ENCODE peak calls at places on chromosomes 4 and X, in four cellular contexts. V is ovary, N is left ventricle myocardium inferior, P is mesendoderm. K is an unnamed sample. For H3K36me3 and H3K4me1, the result is how much of the 10 kb centered on the place peaks cover.

GRCh38 chrX:19670854-19671620 is 155.7 kb upstream of the MAP3K15 start:
- DNase-seq in V (peak), N (peak), P (peak), K (peak)

GRCh38 chr4:28179126-28179525 is 1318.5 kb downstream of the STIM2 start:
- DNase-seq in V (no peak), N (no peak), P (no peak), K (no peak)

GRCh38 chr4:119209586-119209985 is 2.9 kb upstream of the USP53 start:
- DNase-seq in V (no peak), N (no peak), P (no peak), K (no peak)

GRCh38 chr4:104394409-104394813 is 100.3 kb downstream of the CXXC4 start:
- DNase-seq in V (no peak), N (peak), P (peak), K (no peak)

GRCh38 chr4:133151301-133151680 is 2.2 kb downstream of the PCDH10 start:
- DNase-seq in V (no peak), N (no peak), P (peak), K (peak)

GRCh38 chrX:2647627-2648026 is 43.5 kb upstream of the CD99 start:
- DNase-seq in V (no peak), N (no peak), P (no peak), K (no peak)

GRCh38 chrX:52270453-52271116 is 85.9 kb downstream of the MAGED4 start:
- DNase-seq in V (no peak), N (no peak), P (no peak), K (no peak)

GRCh38 chr4:81466841-81467671 is 4.7 kb downstream of the RASGEF1B start:
- DNase-seq in V (peak), N (no peak), P (peak), K (no peak)

GRCh38 chr4:150363721-150364688 is 217.9 kb upstream of the MAB21L2 start:
- DNase-seq in V (no peak), N (no peak), P (no peak), K (no peak)

GRCh38 chrX:66638591-66639500 is at the start of gene EDA2R:
- DNase-seq in V (peak), N (no peak), P (peak), K (no peak)

GRCh38 chrX:68895339-68896250 is 66.8 kb downstream of the EFNB1 start:
- DNase-seq in V (peak), N (no peak), P (peak), K (peak)

GRCh38 chr4:83282049-83282535 is 2.5 kb downstream of the COQ2 start:
- DNase-seq in V (peak), N (no peak), P (peak), K (no peak)

GRCh38 chrX:11135483-11136185 is 24.5 kb downstream of the HCCS start:
- DNase-seq in V (no peak), N (no peak), P (no peak), K (no peak)

GRCh38 chrX:132181364-132181763 is 37.9 kb downstream of the RAP2C start:
- DNase-seq in V (no peak), N (peak), P (no peak), K (no peak)

GRCh38 chr4:8209176-8209874 is 10.2 kb downstream of the SH3TC1 start:
- DNase-seq in V (no peak), N (no peak), P (no peak), K (no peak)

GRCh38 chr4:10611673-10612072 is 72.9 kb downstream of the CLNK start:
- DNase-seq in V (no peak), N (no peak), P (peak), K (no peak)

GRCh38 chr4:165905405-165906027 is 32.5 kb downstream of the TLL1 start:
- DNase-seq in V (no peak), N (no peak), P (peak), K (no peak)

GRCh38 chrX:118272237-118272636 is 73.7 kb upstream of the WDR44 start:
- DNase-seq in V (no peak), N (no peak), P (no peak), K (no peak)

GRCh38 chr4:10183462-10183861 is 66.9 kb upstream of the WDR1 start:
- DNase-seq in V (no peak), N (no peak), P (no peak), K (no peak)

GRCh38 chrX:39981946-39982345 is 115.8 kb downstream of the BCOR start:
- DNase-seq in V (no peak), N (no peak), P (no peak), K (no peak)

GRCh38 chr4:183455431-183456145 is 11.2 kb downstream of the CDKN2AIP start:
- DNase-seq in V (no peak), N (no peak), P (no peak), K (no peak)

GRCh38 chr4:3830774-3831528 is 64.8 kb downstream of the ADRA2C start:
- DNase-seq in V (no peak), N (no peak), P (no peak), K (no peak)

GRCh38 chr4:96913437-96914075 is 1073.7 kb downstream of the PDHA2 start:
- DNase-seq in V (no peak), N (no peak), P (peak), K (no peak)

GRCh38 chr4:128663325-128663724 is 146.2 kb upstream of the JADE1 start:
- DNase-seq in V (no peak), N (no peak), P (no peak), K (no peak)

GRCh38 chr4:186554485-186554884 is 882 bp downstream of the MTNR1A start:
- DNase-seq in V (no peak), N (no peak), P (peak), K (no peak)

GRCh38 chrX:53239474-53239873 is 14.5 kb upstream of the KDM5C start:
- DNase-seq in V (no peak), N (no peak), P (peak), K (no peak)

GRCh38 chr4:110364911-110365520 is 110.9 kb upstream of the ENPEP start:
- DNase-seq in V (no peak), N (no peak), P (no peak), K (no peak)

GRCh38 chrX:68832101-68832416 is 3.2 kb downstream of the EFNB1 start:
- DNase-seq in V (peak), N (peak), P (peak), K (peak)

GRCh38 chrX:68732906-68733493 is 85.5 kb downstream of the STARD8 start:
- DNase-seq in V (peak), N (peak), P (peak), K (peak)

GRCh38 chrX:22748093-22748999 is 251.4 kb upstream of the DDX53 start:
- DNase-seq in V (peak), N (no peak), P (peak), K (no peak)
- H3K36me3 ChIP-seq in V (under half), N (under half), P (under half), K (under half)

GRCh38 chr4:67608047-67608446 is 49.5 kb downstream of the STAP1 start:
- DNase-seq in V (no peak), N (no peak), P (no peak), K (no peak)

GRCh38 chr4:67604029-67604381 is 45.5 kb downstream of the STAP1 start:
- DNase-seq in V (no peak), N (no peak), P (no peak), K (no peak)

GRCh38 chr4:67603310-67604028 is 44.9 kb downstream of the STAP1 start:
- DNase-seq in V (no peak), N (no peak), P (peak), K (no peak)
- H3K4me1 ChIP-seq in V (under half), N (under half), P (under half), K (under half)

DNA sequence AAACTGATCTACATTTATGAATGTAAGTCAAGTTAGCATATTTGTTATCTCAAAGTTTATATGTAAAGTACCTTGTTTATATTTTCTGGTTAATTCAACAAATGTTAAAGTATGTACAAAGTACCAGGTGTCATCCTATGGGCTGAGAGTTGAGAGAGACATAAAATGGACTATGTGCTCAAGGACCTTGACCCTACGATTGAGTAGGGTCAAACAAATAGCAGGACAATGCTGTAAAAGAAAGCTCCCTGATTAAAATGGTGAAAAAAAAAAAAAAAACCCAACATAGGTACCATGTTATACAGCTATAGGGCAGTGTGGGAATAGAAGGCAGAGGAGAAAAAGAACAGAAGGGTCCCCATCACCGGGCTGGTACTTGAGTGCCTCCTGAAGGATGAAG is 123.4 kb downstream of the CDS1 start:
- DNase-seq in V (no peak), N (no peak), P (no peak), K (no peak)
- H3K36me3 ChIP-seq in V (under half), N (half or more), P (under half), K (under half)

GRCh38 chr4:2812600-2812932 is 19.7 kb downstream of the SH3BP2 start:
- DNase-seq in V (no peak), N (no peak), P (no peak), K (no peak)
- H3K4me1 ChIP-seq in V (under half), N (half or more), P (under half), K (under half)

DNA sequence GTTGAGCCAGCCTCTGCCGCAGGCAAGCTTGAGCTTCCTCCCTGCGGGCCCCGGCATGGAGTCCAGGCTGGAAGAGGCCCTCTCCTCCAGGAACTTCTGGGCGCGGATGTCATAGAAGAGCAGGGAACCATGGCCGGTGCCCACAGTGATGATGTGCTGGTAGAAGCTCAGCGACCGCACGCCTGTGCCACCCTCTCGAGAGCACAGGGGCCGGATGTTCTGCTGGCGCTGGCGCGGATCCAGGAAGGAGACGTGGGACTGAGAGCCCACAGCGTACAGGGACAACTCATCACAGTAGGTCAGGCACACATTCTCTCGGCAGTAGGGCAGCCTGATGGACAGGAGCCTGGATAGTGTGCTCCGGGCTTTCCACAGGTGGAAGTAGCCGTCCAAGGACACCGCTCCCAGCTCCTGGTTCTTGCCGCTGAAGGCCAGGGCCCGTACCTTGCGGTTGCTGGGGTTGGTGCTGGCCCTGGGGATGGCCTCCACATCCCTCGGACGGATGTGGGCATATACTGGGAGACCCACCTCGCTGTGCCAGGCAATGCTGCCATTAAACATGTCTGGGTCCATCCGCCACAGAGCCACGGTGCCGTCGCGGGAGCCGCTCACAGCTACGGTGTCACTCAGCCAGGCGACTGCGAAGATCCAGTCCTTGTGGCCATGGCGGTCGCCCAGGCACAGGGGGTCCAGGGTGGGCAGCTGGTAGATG is 1.2 kb downstream of the DCAF12L2 start:
- DNase-seq in V (no peak), N (no peak), P (no peak), K (no peak)
- H3K36me3 ChIP-seq in V (under half), N (under half), P (under half), K (under half)